ENCODE peak calls at places on chromosomes 13 and 19, in seven cellular contexts. Y, T, M, W, C, N and Q are unnamed samples.

GRCh38 chr13:48234652-48235099 is 1.7 kb downstream of the ITM2B start:
- DNase-seq in Y (no peak), T (no peak), M (no peak), W (no peak), C (no peak), N (no peak), Q (no peak)

GRCh38 chr13:98557934-98558630 is 18.8 kb downstream of the STK24 start:
- DNase-seq in Y (no peak), T (peak; percentile 58), M (no peak), W (no peak), C (no peak), N (no peak), Q (no peak)

GRCh38 chr13:30371649-30372265 is 50.5 kb upstream of the UBE2L5 start:
- DNase-seq in Y (peak; percentile 16), T (peak; percentile 73), M (no peak), W (no peak), C (no peak), N (no peak), Q (no peak)

GRCh38 chr19:58356236-58356970 is 3.1 kb upstream of the A1BG start:
- DNase-seq in Y (no peak), T (no peak), M (no peak), W (no peak), C (no peak), N (no peak), Q (no peak)

GRCh38 chr19:13153627-13154240 is 3.5 kb downstream of the IER2 start:
- DNase-seq in Y (no peak), T (no peak), M (no peak), W (no peak), C (no peak), N (no peak), Q (no peak)

GRCh38 chr19:1532003-1532402 is 8.1 kb downstream of the PLK5 start:
- DNase-seq in Y (no peak), T (no peak), M (no peak), W (no peak), C (no peak), N (no peak), Q (no peak)

GRCh38 chr13:36163809-36164308 is 32.7 kb upstream of the DCLK1 start:
- DNase-seq in Y (peak; percentile 84), T (peak; percentile 15), M (no peak), W (no peak), C (no peak), N (no peak), Q (no peak)

GRCh38 chr13:110676511-110677204 is 29.3 kb downstream of the CARS2 start:
- DNase-seq in Y (no peak), T (no peak), M (no peak), W (no peak), C (no peak), N (no peak), Q (no peak)

GRCh38 chr19:6066661-6067646 is 43.3 kb downstream of the RFX2 start:
- DNase-seq in Y (peak; percentile 84), T (peak; percentile 74), M (peak; percentile 55), W (no peak), C (no peak), N (peak; percentile 45), Q (no peak)

GRCh38 chr13:39023761-39024160 is 14.1 kb downstream of the PROSER1 start:
- DNase-seq in Y (no peak), T (no peak), M (no peak), W (no peak), C (no peak), N (no peak), Q (no peak)

GRCh38 chr13:49690133-49690989 is 925 bp downstream of the EBPL start:
- DNase-seq in Y (no peak), T (peak; percentile 33), M (no peak), W (no peak), C (no peak), N (no peak), Q (no peak)

GRCh38 chr13:101829484-101829883 is 377.0 kb downstream of the ITGBL1 start:
- DNase-seq in Y (no peak), T (no peak), M (no peak), W (no peak), C (no peak), N (no peak), Q (no peak)

GRCh38 chr13:60155978-60156377 is 7.8 kb downstream of the DIAPH3 start:
- DNase-seq in Y (no peak), T (peak; percentile 9), M (no peak), W (no peak), C (no peak), N (no peak), Q (no peak)